ENCODE peak calls at places on chromosome 4, in seven cellular contexts. B is activated CD8-positive, alpha-beta T cell treated with anti-CD3 and anti-CD28 coated beads, Interleukin-2, amount 10 ng/mL, durations not matched to agents 7 days and 5 days; A is cardiac muscle cell; O is occipital lobe; E is stimulated activated CD4-positive, alpha-beta T cell treated with anti-CD3 and anti-CD28 coated beads, Interleukin-1b, Interleukin-23, amount 100 ng/mL, for 24 hours; F is endothelial cell; D is naive thymus-derived CD4-positive, alpha-beta T cell. R is an unnamed sample.

GRCh38 chr4:77047037-77047436 is 28.8 kb downstream of the CCNI start:
- DNase-seq in B (no peak), A (peak), O (no peak), E (no peak), F (no peak), D (no peak), R (no peak)

GRCh38 chr4:40586034-40586433 is 43.6 kb downstream of the RBM47 start:
- DNase-seq in B (no peak), A (no peak), O (no peak), E (no peak), F (no peak), D (no peak), R (no peak)

GRCh38 chr4:106270708-106271107 is 45.3 kb downstream of the TBCK start:
- DNase-seq in B (no peak), A (no peak), O (no peak), E (no peak), F (no peak), D (no peak), R (no peak)

GRCh38 chr4:79298484-79298883 is 27.4 kb downstream of the NAA11 start:
- DNase-seq in B (no peak), A (no peak), O (no peak), E (no peak), F (no peak), D (no peak), R (no peak)

GRCh38 chr4:69951602-69952001 is 13.9 kb downstream of the CSN2 start:
- DNase-seq in B (no peak), A (peak), O (no peak), E (no peak), F (no peak), D (no peak), R (no peak)

GRCh38 chr4:81684357-81684756 is 212.7 kb upstream of the RASGEF1B start:
- DNase-seq in B (no peak), A (no peak), O (no peak), E (no peak), F (no peak), D (no peak), R (no peak)

GRCh38 chr4:146469053-146469452 is 52.7 kb downstream of the SLC10A7 start:
- DNase-seq in B (no peak), A (no peak), O (no peak), E (no peak), F (no peak), D (no peak), R (no peak)

GRCh38 chr4:76095568-76095967 is 21.1 kb downstream of the ART3 start:
- DNase-seq in B (no peak), A (no peak), O (no peak), E (no peak), F (no peak), D (no peak), R (no peak)

GRCh38 chr4:86841309-86841708 is 7.9 kb downstream of the SLC10A6 start:
- DNase-seq in B (no peak), A (no peak), O (no peak), E (no peak), F (no peak), D (no peak), R (no peak)

GRCh38 chr4:33924239-33924638 is 2320.1 kb downstream of the ARAP2 start:
- DNase-seq in B (no peak), A (peak), O (no peak), E (no peak), F (no peak), D (no peak), R (no peak)

GRCh38 chr4:183430317-183430986 is 14.0 kb upstream of the CDKN2AIP start:
- DNase-seq in B (peak), A (no peak), O (no peak), E (no peak), F (peak), D (no peak), R (no peak)

GRCh38 chr4:99808260-99808857 is 8.3 kb upstream of the DAPP1 start:
- DNase-seq in B (peak), A (peak), O (peak), E (peak), F (peak), D (peak), R (peak)

GRCh38 chr4:24594887-24595286 is 10.5 kb upstream of the DHX15 start:
- DNase-seq in B (no peak), A (peak), O (no peak), E (no peak), F (no peak), D (no peak), R (no peak)

GRCh38 chr4:175947117-175947722 is 118.4 kb upstream of the WDR17 start:
- DNase-seq in B (no peak), A (peak), O (no peak), E (no peak), F (no peak), D (no peak), R (no peak)

GRCh38 chr4:25433966-25434667 is 57.1 kb downstream of the ANAPC4 start:
- DNase-seq in B (no peak), A (no peak), O (no peak), E (no peak), F (no peak), D (no peak), R (no peak)

GRCh38 chr4:472881-473574 is 25.9 kb downstream of the ZNF721 start:
- DNase-seq in B (peak), A (peak), O (no peak), E (no peak), F (peak), D (no peak), R (no peak)

GRCh38 chr4:149735796-149736195 is 79.8 kb downstream of the IQCM start:
- DNase-seq in B (no peak), A (peak), O (no peak), E (no peak), F (no peak), D (no peak), R (no peak)

GRCh38 chr4:10346023-10346422 is 111.2 kb downstream of the ZNF518B start:
- DNase-seq in B (no peak), A (peak), O (no peak), E (no peak), F (no peak), D (no peak), R (no peak)

GRCh38 chr4:8188743-8189550 is 10.1 kb upstream of the SH3TC1 start:
- DNase-seq in B (no peak), A (peak), O (peak), E (no peak), F (no peak), D (no peak), R (no peak)

GRCh38 chr4:1413221-1413663 is 7.0 kb upstream of the NKX1-1 start:
- DNase-seq in B (peak), A (no peak), O (no peak), E (no peak), F (no peak), D (no peak), R (peak)

GRCh38 chr4:86326399-86326798 is 33.5 kb downstream of the MAPK10 start:
- DNase-seq in B (no peak), A (no peak), O (no peak), E (no peak), F (no peak), D (no peak), R (no peak)

GRCh38 chr4:100797356-100797755 is 279.5 kb upstream of the EMCN start:
- DNase-seq in B (no peak), A (no peak), O (no peak), E (no peak), F (no peak), D (no peak), R (no peak)

GRCh38 chr4:27387706-27388105 is 527.1 kb downstream of the STIM2 start:
- DNase-seq in B (no peak), A (no peak), O (no peak), E (no peak), F (no peak), D (no peak), R (no peak)

GRCh38 chr4:137647375-137647774 is 115.1 kb upstream of the PCDH18 start:
- DNase-seq in B (no peak), A (no peak), O (no peak), E (no peak), F (no peak), D (no peak), R (no peak)

GRCh38 chr4:14333616-14334015 is 668.7 kb upstream of the CPEB2 start:
- DNase-seq in B (no peak), A (no peak), O (no peak), E (no peak), F (no peak), D (no peak), R (no peak)

GRCh38 chr4:159543831-159544230 is 441.0 kb downstream of the RAPGEF2 start:
- DNase-seq in B (no peak), A (no peak), O (no peak), E (no peak), F (no peak), D (no peak), R (no peak)

GRCh38 chr4:182223708-182224107 is 19.5 kb upstream of the TENM3 start:
- DNase-seq in B (no peak), A (no peak), O (no peak), E (no peak), F (no peak), D (no peak), R (no peak)

GRCh38 chr4:28373601-28374000 is 1513.0 kb downstream of the STIM2 start:
- DNase-seq in B (no peak), A (peak), O (no peak), E (no peak), F (no peak), D (no peak), R (no peak)

GRCh38 chr4:37631551-37631950 is 54.6 kb downstream of the RELL1 start:
- DNase-seq in B (no peak), A (peak), O (no peak), E (no peak), F (no peak), D (no peak), R (no peak)

GRCh38 chr4:104969394-104970066 is 177.1 kb upstream of the TET2 start:
- DNase-seq in B (no peak), A (no peak), O (no peak), E (no peak), F (no peak), D (no peak), R (no peak)

GRCh38 chr4:112031712-112032328 is 113.4 kb upstream of the FAM241A start:
- DNase-seq in B (no peak), A (peak), O (no peak), E (no peak), F (peak), D (no peak), R (no peak)

R was measured in Peyer's patch.